ENCODE peak calls at places on chromosomes 1 and 21, in seven cellular contexts. One of them, this sample, is unnamed.

GRCh38 chr1:226916497-226916896 is 23.6 kb upstream of the COQ8A start:
- DNase-seq in KG1: no peak
- DNase-seq in GM04503: no peak
- DNase-seq in endothelial cell of umbilical vein: no peak
- DNase-seq in body of pancreas: no peak
- DNase-seq in heart right ventricle: no peak
- DNase-seq in GM20000: no peak
- DNase-seq in this sample: no peak

GRCh38 chr1:19385869-19386591 is 73.9 kb downstream of the SLC66A1 start:
- DNase-seq in GM20000: no peak
- DNase-seq in GM04503: no peak
- DNase-seq in endothelial cell of umbilical vein: peak; percentile 25
- DNase-seq in KG1: no peak
- DNase-seq in heart right ventricle: peak; percentile 40
- DNase-seq in body of pancreas: peak; percentile 63
- DNase-seq in this sample: no peak

GRCh38 chr1:151972533-151973270 is 21.0 kb downstream of the S100A10 start:
- DNase-seq in GM04503: peak; percentile 83
- DNase-seq in heart right ventricle: no peak
- DNase-seq in GM20000: no peak
- DNase-seq in endothelial cell of umbilical vein: peak; percentile 91
- DNase-seq in KG1: no peak
- DNase-seq in body of pancreas: peak; percentile 72
- DNase-seq in this sample: peak; percentile 76

GRCh38 chr1:12161662-12162458 is 4.9 kb upstream of the TNFRSF1B start:
- DNase-seq in KG1: peak; percentile 16
- DNase-seq in heart right ventricle: peak; percentile 92
- DNase-seq in body of pancreas: peak; percentile 91
- DNase-seq in GM04503: peak; percentile 57
- DNase-seq in endothelial cell of umbilical vein: peak; percentile 96
- DNase-seq in GM20000: peak; percentile 86
- DNase-seq in this sample: peak; percentile 94

GRCh38 chr1:27504588-27505419 is 14.8 kb upstream of the WASF2 start:
- DNase-seq in GM04503: no peak
- DNase-seq in endothelial cell of umbilical vein: no peak
- DNase-seq in body of pancreas: peak; percentile 59
- DNase-seq in KG1: no peak
- DNase-seq in GM20000: no peak
- DNase-seq in heart right ventricle: peak; percentile 90
- DNase-seq in this sample: peak; percentile 96

GRCh38 chr1:228289996-228290881 is 82.4 kb downstream of the OBSCN start:
- DNase-seq in KG1: no peak
- DNase-seq in GM20000: no peak
- DNase-seq in endothelial cell of umbilical vein: no peak
- DNase-seq in body of pancreas: no peak
- DNase-seq in GM04503: no peak
- DNase-seq in heart right ventricle: no peak
- DNase-seq in this sample: no peak

GRCh38 chr1:171984850-171985485 is 143.7 kb downstream of the DNM3 start:
- DNase-seq in heart right ventricle: no peak
- DNase-seq in body of pancreas: peak; percentile 36
- DNase-seq in GM04503: no peak
- DNase-seq in endothelial cell of umbilical vein: peak; percentile 36
- DNase-seq in GM20000: peak; percentile 33
- DNase-seq in KG1: no peak
- DNase-seq in this sample: no peak

GRCh38 chr1:224615861-224616760 is at the start of gene CNIH3:
- DNase-seq in GM04503: no peak
- DNase-seq in GM20000: peak; percentile 34
- DNase-seq in body of pancreas: peak; percentile 81
- DNase-seq in KG1: no peak
- DNase-seq in endothelial cell of umbilical vein: no peak
- DNase-seq in heart right ventricle: no peak
- DNase-seq in this sample: no peak

GRCh38 chr1:33338495-33339211 is 17.8 kb upstream of the A3GALT2 start:
- DNase-seq in GM20000: no peak
- DNase-seq in body of pancreas: peak; percentile 80
- DNase-seq in heart right ventricle: no peak
- DNase-seq in endothelial cell of umbilical vein: peak; percentile 66
- DNase-seq in GM04503: peak; percentile 82
- DNase-seq in KG1: no peak
- DNase-seq in this sample: peak; percentile 61

GRCh38 chr1:101506541-101507164 is 269.8 kb downstream of the S1PR1 start:
- DNase-seq in KG1: no peak
- DNase-seq in heart right ventricle: no peak
- DNase-seq in GM20000: peak; percentile 46
- DNase-seq in body of pancreas: peak; percentile 46
- DNase-seq in GM04503: no peak
- DNase-seq in endothelial cell of umbilical vein: peak; percentile 47
- DNase-seq in this sample: peak; percentile 17

GRCh38 chr1:24443241-24443656 is 27.6 kb downstream of the NIPAL3 start:
- DNase-seq in endothelial cell of umbilical vein: no peak
- DNase-seq in GM20000: no peak
- DNase-seq in GM04503: no peak
- DNase-seq in body of pancreas: no peak
- DNase-seq in heart right ventricle: no peak
- DNase-seq in KG1: no peak
- DNase-seq in this sample: no peak

GRCh38 chr21:29376556-29376955 is 77.8 kb downstream of the BACH1 start:
- DNase-seq in KG1: no peak
- DNase-seq in body of pancreas: peak; percentile 51
- DNase-seq in endothelial cell of umbilical vein: peak; percentile 12
- DNase-seq in GM04503: no peak
- DNase-seq in heart right ventricle: peak; percentile 18
- DNase-seq in GM20000: peak; percentile 66
- DNase-seq in this sample: no peak

GRCh38 chr1:47434051-47434842 is 3.6 kb upstream of the FOXD2 start:
- DNase-seq in endothelial cell of umbilical vein: peak; percentile 39
- DNase-seq in GM04503: no peak
- DNase-seq in heart right ventricle: peak; percentile 65
- DNase-seq in GM20000: peak; percentile 26
- DNase-seq in body of pancreas: peak; percentile 62
- DNase-seq in KG1: no peak
- DNase-seq in this sample: peak; percentile 69

GRCh38 chr1:115677172-115677542 is 35.4 kb downstream of the VANGL1 start:
- DNase-seq in GM20000: peak; percentile 33
- DNase-seq in GM04503: no peak
- DNase-seq in endothelial cell of umbilical vein: no peak
- DNase-seq in heart right ventricle: no peak
- DNase-seq in KG1: no peak
- DNase-seq in body of pancreas: no peak
- DNase-seq in this sample: no peak

GRCh38 chr1:212514056-212514614 is 81.4 kb downstream of the NENF start:
- DNase-seq in body of pancreas: peak; percentile 65
- DNase-seq in GM04503: no peak
- DNase-seq in endothelial cell of umbilical vein: no peak
- DNase-seq in GM20000: peak; percentile 50
- DNase-seq in KG1: no peak
- DNase-seq in heart right ventricle: peak; percentile 57
- DNase-seq in this sample: peak; percentile 38

GRCh38 chr1:9295884-9296283 is 3.2 kb downstream of the SPSB1 start:
- DNase-seq in GM04503: no peak
- DNase-seq in endothelial cell of umbilical vein: no peak
- DNase-seq in KG1: no peak
- DNase-seq in body of pancreas: no peak
- DNase-seq in heart right ventricle: no peak
- DNase-seq in GM20000: no peak
- DNase-seq in this sample: no peak

GRCh38 chr1:186474208-186474607 is 13.3 kb upstream of the PDC start:
- DNase-seq in KG1: no peak
- DNase-seq in endothelial cell of umbilical vein: no peak
- DNase-seq in GM20000: no peak
- DNase-seq in GM04503: no peak
- DNase-seq in body of pancreas: no peak
- DNase-seq in heart right ventricle: no peak
- DNase-seq in this sample: no peak

GRCh38 chr1:110976089-110976488 is 12.4 kb upstream of the LRIF1 start:
- DNase-seq in heart right ventricle: no peak
- DNase-seq in KG1: no peak
- DNase-seq in GM20000: no peak
- DNase-seq in body of pancreas: no peak
- DNase-seq in GM04503: peak; percentile 17
- DNase-seq in endothelial cell of umbilical vein: no peak
- DNase-seq in this sample: no peak

GRCh38 chr1:66296901-66297300 is 237.1 kb upstream of the SGIP1 start:
- DNase-seq in GM04503: no peak
- DNase-seq in KG1: no peak
- DNase-seq in heart right ventricle: no peak
- DNase-seq in endothelial cell of umbilical vein: no peak
- DNase-seq in body of pancreas: no peak
- DNase-seq in GM20000: no peak
- DNase-seq in this sample: no peak

GRCh38 chr1:230319014-230319747 is 107.0 kb downstream of the PGBD5 start:
- DNase-seq in body of pancreas: no peak
- DNase-seq in endothelial cell of umbilical vein: no peak
- DNase-seq in GM20000: no peak
- DNase-seq in GM04503: no peak
- DNase-seq in heart right ventricle: no peak
- DNase-seq in KG1: no peak
- DNase-seq in this sample: no peak

GRCh38 chr1:170487503-170487902 is 44.5 kb upstream of the GORAB start:
- DNase-seq in GM04503: no peak
- DNase-seq in endothelial cell of umbilical vein: no peak
- DNase-seq in body of pancreas: no peak
- DNase-seq in heart right ventricle: no peak
- DNase-seq in KG1: no peak
- DNase-seq in GM20000: no peak
- DNase-seq in this sample: no peak

GRCh38 chr21:14376854-14377253 is 6.1 kb downstream of the HSPA13 start:
- DNase-seq in endothelial cell of umbilical vein: no peak
- DNase-seq in GM04503: no peak
- DNase-seq in heart right ventricle: no peak
- DNase-seq in KG1: no peak
- DNase-seq in body of pancreas: no peak
- DNase-seq in GM20000: no peak
- DNase-seq in this sample: no peak

GRCh38 chr21:15752763-15753407 is 23.1 kb downstream of the USP25 start:
- DNase-seq in body of pancreas: no peak
- DNase-seq in GM20000: no peak
- DNase-seq in endothelial cell of umbilical vein: no peak
- DNase-seq in KG1: no peak
- DNase-seq in GM04503: no peak
- DNase-seq in heart right ventricle: no peak
- DNase-seq in this sample: no peak

GRCh38 chr21:27725916-27726315 is 759.0 kb upstream of the ADAMTS5 start:
- DNase-seq in KG1: no peak
- DNase-seq in heart right ventricle: no peak
- DNase-seq in body of pancreas: no peak
- DNase-seq in GM04503: no peak
- DNase-seq in GM20000: no peak
- DNase-seq in endothelial cell of umbilical vein: no peak
- DNase-seq in this sample: no peak

GRCh38 chr1:228530951-228531731 is 44.0 kb downstream of the RNF187 start:
- DNase-seq in heart right ventricle: no peak
- DNase-seq in GM04503: no peak
- DNase-seq in body of pancreas: no peak
- DNase-seq in GM20000: no peak
- DNase-seq in endothelial cell of umbilical vein: no peak
- DNase-seq in KG1: no peak
- DNase-seq in this sample: no peak

GRCh38 chr21:26783801-26784200 is 61.4 kb downstream of the ADAMTS1 start:
- DNase-seq in GM20000: no peak
- DNase-seq in KG1: no peak
- DNase-seq in GM04503: no peak
- DNase-seq in endothelial cell of umbilical vein: no peak
- DNase-seq in body of pancreas: no peak
- DNase-seq in heart right ventricle: no peak
- DNase-seq in this sample: no peak

GRCh38 chr1:183444243-183444642 is 26.1 kb upstream of the NMNAT2 start:
- DNase-seq in GM04503: no peak
- DNase-seq in heart right ventricle: no peak
- DNase-seq in GM20000: no peak
- DNase-seq in endothelial cell of umbilical vein: peak; percentile 77
- DNase-seq in body of pancreas: no peak
- DNase-seq in KG1: no peak
- DNase-seq in this sample: no peak

GRCh38 chr1:234779160-234779538 is 169.2 kb upstream of the IRF2BP2 start:
- DNase-seq in endothelial cell of umbilical vein: peak; percentile 19
- DNase-seq in body of pancreas: no peak
- DNase-seq in GM20000: peak; percentile 19
- DNase-seq in KG1: no peak
- DNase-seq in GM04503: no peak
- DNase-seq in heart right ventricle: no peak
- DNase-seq in this sample: no peak

GRCh38 chr1:234170622-234171021 is 202.6 kb upstream of the COA6 start:
- DNase-seq in GM04503: no peak
- DNase-seq in endothelial cell of umbilical vein: no peak
- DNase-seq in KG1: no peak
- DNase-seq in heart right ventricle: no peak
- DNase-seq in body of pancreas: no peak
- DNase-seq in GM20000: no peak
- DNase-seq in this sample: no peak

GRCh38 chr1:234755449-234755863 is 145.5 kb upstream of the IRF2BP2 start:
- DNase-seq in KG1: no peak
- DNase-seq in GM20000: no peak
- DNase-seq in heart right ventricle: peak; percentile 67
- DNase-seq in body of pancreas: peak; percentile 85
- DNase-seq in endothelial cell of umbilical vein: no peak
- DNase-seq in GM04503: peak; percentile 56
- DNase-seq in this sample: peak; percentile 88

This sample was measured in adrenal gland.